ENCODE peak calls at places on chromosome 18, in eight cellular contexts. W is psoas muscle, X is fibroblast of lung, N is foreskin fibroblast, C is fibroblast of the aortic adventitia, P is fibroblast of villous mesenchyme, M is spleen, Z is heart left ventricle. G is an unnamed sample.

GRCh38 chr18:25314824-25315223 is 37.1 kb downstream of the ZNF521 start:
- DNase-seq in W (no peak), X (no peak), N (no peak), C (no peak), P (no peak), M (no peak), Z (no peak), G (no peak)

GRCh38 chr18:37668971-37669747 is 103.6 kb upstream of the CELF4 start:
- DNase-seq in W (no peak), X (no peak), N (no peak), C (no peak), P (no peak), M (no peak), Z (no peak), G (no peak)

GRCh38 chr18:42053188-42053781 is 98.3 kb downstream of the PIK3C3 start:
- DNase-seq in W (peak), X (peak), N (peak), C (peak), P (peak), M (no peak), Z (peak), G (peak)

GRCh38 chr18:73261923-73262322 is 394.1 kb upstream of the NETO1 start:
- DNase-seq in W (no peak), X (no peak), N (no peak), C (no peak), P (no peak), M (no peak), Z (no peak), G (no peak)

GRCh38 chr18:68417166-68417776 is 297.6 kb downstream of the TMX3 start:
- DNase-seq in W (no peak), X (no peak), N (no peak), C (no peak), P (peak), M (no peak), Z (no peak), G (no peak)

GRCh38 chr18:58572181-58572580 is 56.7 kb downstream of the ALPK2 start:
- DNase-seq in W (no peak), X (peak), N (peak), C (peak), P (peak), M (no peak), Z (no peak), G (no peak)

GRCh38 chr18:51330148-51330547 is 132.7 kb upstream of the MEX3C start:
- DNase-seq in W (no peak), X (no peak), N (no peak), C (no peak), P (no peak), M (no peak), Z (no peak), G (no peak)

GRCh38 chr18:57648414-57648813 is 26.8 kb upstream of the NARS1 start:
- DNase-seq in W (no peak), X (no peak), N (no peak), C (no peak), P (no peak), M (no peak), Z (no peak), G (no peak)

GRCh38 chr18:12409466-12409865 is 1.7 kb downstream of the PRELID3A start:
- DNase-seq in W (no peak), X (no peak), N (no peak), C (no peak), P (no peak), M (peak), Z (no peak), G (no peak)

GRCh38 chr18:79067611-79068010 is 1.6 kb upstream of the ATP9B start:
- DNase-seq in W (no peak), X (no peak), N (no peak), C (no peak), P (no peak), M (no peak), Z (no peak), G (no peak)

GRCh38 chr18:79068299-79068945 is 772 bp upstream of the ATP9B start:
- DNase-seq in W (no peak), X (peak), N (peak), C (peak), P (peak), M (peak), Z (no peak), G (no peak)

GRCh38 chr18:79069792-79070151 is 578 bp downstream of the ATP9B start:
- DNase-seq in W (no peak), X (no peak), N (no peak), C (no peak), P (no peak), M (no peak), Z (no peak), G (no peak)

GRCh38 chr18:79070486-79070885 is 1.3 kb downstream of the ATP9B start:
- DNase-seq in W (no peak), X (peak), N (no peak), C (peak), P (no peak), M (no peak), Z (no peak), G (no peak)

GRCh38 chr18:79068946-79069791 is at the start of gene ATP9B:
- DNase-seq in W (peak), X (peak), N (peak), C (peak), P (peak), M (peak), Z (peak), G (peak)
- TF ChIP-seq CTCF in W (no peak), X (peak), N (no peak), C (no peak), P (peak), M (peak), Z (peak), G (peak)

DNA sequence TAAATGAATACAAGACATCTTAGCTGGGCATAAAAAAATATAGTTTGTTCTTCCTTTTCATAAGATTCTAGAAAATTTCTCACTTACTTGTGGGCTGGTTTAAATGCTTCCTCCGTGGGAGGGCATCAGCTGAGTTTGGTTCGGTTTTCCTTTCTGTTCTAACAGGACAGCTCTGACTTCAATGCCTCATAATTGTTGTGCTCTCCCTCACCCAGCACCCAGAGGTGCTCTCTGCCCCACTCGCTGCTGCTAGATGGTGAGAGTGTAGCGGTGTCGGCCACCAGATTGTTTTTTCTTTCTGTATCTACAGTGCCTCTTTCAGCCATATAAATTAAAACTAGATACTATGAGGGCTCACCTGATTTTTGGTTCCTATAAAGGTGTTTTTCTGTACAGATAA is 407.2 kb upstream of the CDH7 start:
- DNase-seq in W (no peak), X (no peak), N (no peak), C (no peak), P (no peak), M (no peak), Z (no peak), G (no peak)
- H3K4me3 ChIP-seq in W (no peak), X (no peak), N (no peak), C (no peak), P (no peak), M (no peak), Z (no peak), G (no peak)

GRCh38 chr18:11398625-11399024 is 210.8 kb upstream of the SLC35G4 start:
- DNase-seq in W (no peak), X (peak), N (no peak), C (no peak), P (no peak), M (no peak), Z (no peak), G (no peak)
- TF ChIP-seq CTCF in W (no peak), X (peak), N (peak), C (peak), P (no peak), M (no peak), Z (no peak), G (no peak)

GRCh38 chr18:3466872-3467271 is 16.9 kb downstream of the TGIF1 start:
- DNase-seq in W (no peak), X (no peak), N (no peak), C (peak), P (no peak), M (no peak), Z (no peak), G (no peak)

GRCh38 chr18:3468066-3468705 is 18.2 kb downstream of the TGIF1 start:
- DNase-seq in W (no peak), X (no peak), N (no peak), C (no peak), P (no peak), M (no peak), Z (no peak), G (no peak)

GRCh38 chr18:3463052-3463451 is 13.1 kb downstream of the TGIF1 start:
- DNase-seq in W (no peak), X (peak), N (no peak), C (peak), P (peak), M (no peak), Z (no peak), G (no peak)

GRCh38 chr18:3468833-3469232 is 18.9 kb downstream of the TGIF1 start:
- DNase-seq in W (no peak), X (no peak), N (no peak), C (no peak), P (no peak), M (no peak), Z (no peak), G (no peak)

GRCh38 chr18:3466051-3466450 is 16.1 kb downstream of the TGIF1 start:
- DNase-seq in W (no peak), X (peak), N (peak), C (peak), P (peak), M (no peak), Z (no peak), G (no peak)
- H3K4me3 ChIP-seq in W (no peak), X (peak), N (no peak), C (peak), P (no peak), M (no peak), Z (peak), G (no peak)

GRCh38 chr18:54774423-54774822 is 53.9 kb upstream of the RAB27B start:
- DNase-seq in W (no peak), X (peak), N (no peak), C (peak), P (peak), M (no peak), Z (no peak), G (no peak)

GRCh38 chr18:54776282-54776977 is 51.8 kb upstream of the RAB27B start:
- DNase-seq in W (no peak), X (peak), N (peak), C (peak), P (peak), M (no peak), Z (peak), G (no peak)

GRCh38 chr18:54774971-54775665 is 53.2 kb upstream of the RAB27B start:
- DNase-seq in W (no peak), X (peak), N (no peak), C (peak), P (no peak), M (no peak), Z (no peak), G (no peak)

GRCh38 chr18:54777118-54777791 is 51.0 kb upstream of the RAB27B start:
- DNase-seq in W (no peak), X (no peak), N (no peak), C (no peak), P (no peak), M (no peak), Z (no peak), G (no peak)

DNA sequence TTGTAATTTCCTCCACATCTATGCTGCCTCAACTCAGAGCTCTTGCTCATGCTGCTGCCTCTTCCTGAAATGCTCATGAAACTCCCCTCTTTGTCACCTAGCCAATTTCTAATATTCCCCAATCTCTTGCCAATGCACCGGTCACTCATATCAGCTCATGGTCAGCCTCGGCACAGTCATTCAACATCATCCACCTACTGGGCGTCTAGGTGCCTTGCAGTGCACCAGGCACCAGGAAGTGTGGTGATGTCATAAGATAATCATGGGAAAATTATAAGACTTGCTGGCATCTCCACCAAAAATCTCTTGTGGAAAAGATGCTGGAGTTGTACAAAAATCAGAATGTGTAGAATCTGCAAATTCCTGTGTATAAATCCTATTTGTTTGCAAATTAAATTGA is 52.6 kb upstream of the RAB27B start:
- DNase-seq in W (no peak), X (peak), N (peak), C (peak), P (peak), M (no peak), Z (no peak), G (no peak)
- TF ChIP-seq CTCF in W (no peak), X (peak), N (peak), C (peak), P (peak), M (no peak), Z (no peak), G (no peak)

GRCh38 chr18:31399336-31400032 is 22.9 kb downstream of the DSG4 start:
- DNase-seq in W (no peak), X (no peak), N (no peak), C (no peak), P (no peak), M (no peak), Z (no peak), G (no peak)

GRCh38 chr18:31398191-31398590 is 21.6 kb downstream of the DSG4 start:
- DNase-seq in W (no peak), X (no peak), N (no peak), C (no peak), P (peak), M (no peak), Z (no peak), G (no peak)

GRCh38 chr18:31402026-31402373 is 25.4 kb downstream of the DSG4 start:
- DNase-seq in W (no peak), X (no peak), N (no peak), C (no peak), P (no peak), M (no peak), Z (no peak), G (no peak)

GRCh38 chr18:31400191-31400590 is 23.6 kb downstream of the DSG4 start:
- DNase-seq in W (no peak), X (no peak), N (no peak), C (no peak), P (no peak), M (no peak), Z (no peak), G (no peak)

GRCh38 chr18:31401156-31402025 is 24.8 kb downstream of the DSG4 start:
- DNase-seq in W (no peak), X (no peak), N (no peak), C (no peak), P (no peak), M (no peak), Z (no peak), G (no peak)
- H3K4me3 ChIP-seq in W (no peak), X (no peak), N (no peak), C (no peak), P (no peak), M (no peak), Z (no peak), G (no peak)

GRCh38 chr18:5842653-5843052 is 52.7 kb downstream of the TMEM200C start:
- DNase-seq in W (no peak), X (no peak), N (no peak), C (no peak), P (no peak), M (no peak), Z (no peak), G (no peak)

GRCh38 chr18:5839102-5839501 is 56.2 kb downstream of the TMEM200C start:
- DNase-seq in W (no peak), X (no peak), N (no peak), C (no peak), P (no peak), M (no peak), Z (no peak), G (no peak)

DNA sequence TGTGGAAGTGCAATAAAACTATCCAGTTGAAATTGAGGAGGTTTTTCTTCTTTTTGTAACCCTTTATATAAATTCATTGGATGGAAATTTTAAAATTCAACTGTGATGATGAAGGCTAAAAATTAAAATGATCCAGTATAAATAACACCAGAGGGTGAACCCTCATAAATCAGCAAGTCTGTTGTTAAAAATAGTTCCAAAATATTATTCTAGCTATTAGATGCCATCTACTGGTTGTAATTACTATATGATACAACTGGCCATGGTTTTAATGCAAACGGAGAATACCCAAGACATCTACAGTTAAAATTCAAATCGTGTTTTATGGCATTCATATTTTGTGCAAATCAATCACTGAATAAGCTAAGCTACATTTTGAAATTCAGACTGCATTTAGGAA is 53.8 kb downstream of the TMEM200C start:
- DNase-seq in W (no peak), X (peak), N (no peak), C (no peak), P (no peak), M (no peak), Z (no peak), G (no peak)
- TF ChIP-seq CTCF in W (no peak), X (no peak), N (no peak), C (no peak), P (no peak), M (no peak), Z (no peak), G (no peak)

DNA sequence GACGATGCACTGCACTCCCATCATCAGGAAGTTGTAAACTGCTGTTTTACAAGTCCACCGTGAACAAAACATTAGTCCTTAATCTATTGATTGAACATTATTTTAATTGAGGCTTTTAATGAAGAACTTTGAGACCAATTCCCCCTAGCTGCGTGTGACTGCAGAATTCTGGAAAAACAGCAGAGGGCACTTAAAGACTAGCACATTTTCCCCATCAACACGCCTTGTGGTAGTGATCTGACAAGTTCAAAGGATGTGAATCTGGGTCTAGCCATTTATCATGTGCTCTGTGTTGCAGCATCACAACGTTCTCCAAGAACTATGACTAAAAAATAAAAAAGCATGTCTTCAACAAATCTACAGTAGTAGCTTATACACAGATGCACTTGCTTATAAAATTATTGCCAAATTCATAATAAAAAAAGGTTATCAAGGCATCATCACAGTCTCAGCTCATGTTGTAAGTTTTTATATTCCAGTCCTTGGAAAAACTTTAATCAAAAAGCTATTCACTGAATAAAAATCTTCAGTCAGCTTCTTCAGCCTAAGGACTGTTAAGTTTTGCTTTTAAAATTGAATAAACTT is 35.8 kb downstream of the SKOR2 start:
- DNase-seq in W (no peak), X (peak), N (peak), C (peak), P (peak), M (no peak), Z (no peak), G (no peak)
- H3K4me3 ChIP-seq in W (no peak), X (no peak), N (no peak), C (no peak), P (no peak), M (no peak), Z (no peak), G (no peak)

G was measured in ovary.